ENCODE peak calls at places on chromosomes 16 and 17, in five cellular contexts. L is GM13976, K is AG08395, H is right atrium auricular region, P is RWPE1. J is an unnamed sample.

GRCh38 chr17:64544742-64545141 is 38.0 kb downstream of the CEP95 start:
- DNase-seq in L (no peak), K (no peak), H (no peak), P (no peak), J (no peak)

GRCh38 chr16:80948886-80949502 is 57.7 kb downstream of the CMC2 start:
- DNase-seq in L (peak; percentile 55), K (peak; percentile 51), H (no peak), P (no peak), J (no peak)

GRCh38 chr16:88681084-88681680 is 5.1 kb downstream of the SNAI3 start:
- DNase-seq in L (peak; percentile 77), K (no peak), H (no peak), P (no peak), J (peak; percentile 17)

GRCh38 chr16:31183432-31184428 is 3.8 kb downstream of the FUS start:
- DNase-seq in L (no peak), K (no peak), H (no peak), P (no peak), J (no peak)

GRCh38 chr16:31485571-31485970 is 2.6 kb downstream of the SLC5A2 start:
- DNase-seq in L (no peak), K (no peak), H (no peak), P (no peak), J (no peak)

GRCh38 chr16:74029122-74029805 is 267.4 kb upstream of the PSMD7 start:
- DNase-seq in L (no peak), K (no peak), H (no peak), P (no peak), J (no peak)

GRCh38 chr17:75619506-75620431 is 13.5 kb upstream of the SMIM5 start:
- DNase-seq in L (peak; percentile 64), K (peak; percentile 40), H (no peak), P (no peak), J (peak; percentile 10)

GRCh38 chr16:10405386-10405939 is 19.6 kb downstream of the ATF7IP2 start:
- DNase-seq in L (no peak), K (no peak), H (no peak), P (no peak), J (no peak)

GRCh38 chr16:30637952-30638351 is 12.8 kb upstream of the PRR14 start:
- DNase-seq in L (no peak), K (peak; percentile 49), H (no peak), P (peak; percentile 28), J (peak; percentile 56)

GRCh38 chr17:62892870-62893338 is 73.1 kb upstream of the TANC2 start:
- DNase-seq in L (no peak), K (peak; percentile 68), H (peak; percentile 76), P (peak; percentile 94), J (peak; percentile 99)

GRCh38 chr17:46832945-46833839 is 14.7 kb upstream of the WNT3 start:
- DNase-seq in L (no peak), K (peak; percentile 82), H (no peak), P (no peak), J (peak; percentile 46)

GRCh38 chr17:78356163-78356713 is 3.6 kb downstream of the SOCS3 start:
- DNase-seq in L (peak; percentile 93), K (peak; percentile 44), H (no peak), P (peak; percentile 86), J (peak; percentile 98)

GRCh38 chr16:64823676-64824075 is 298.2 kb downstream of the CDH11 start:
- DNase-seq in L (no peak), K (no peak), H (no peak), P (no peak), J (no peak)

GRCh38 chr16:47667956-47668355 is 206.8 kb downstream of the PHKB start:
- DNase-seq in L (no peak), K (no peak), H (no peak), P (no peak), J (peak; percentile 64)